ENCODE peak calls at places on chromosome 5, in nine cellular contexts. One of them, this sample, is unnamed.

GRCh38 chr5:126448720-126449119 is 25.5 kb downstream of the GRAMD2B start:
- DNase-seq in activated T-helper 1 cell treated with Interleukin-2 at 50 U/mL for 16 hours: no peak
- DNase-seq in CD4-positive, alpha-beta T cell: no peak
- DNase-seq in progenitor cell of endocrine pancreas: no peak
- DNase-seq in RWPE1: no peak
- DNase-seq in cardiac muscle cell: no peak
- DNase-seq in H54: no peak
- DNase-seq in stimulated activated CD4-positive, alpha-beta T cell treated with anti-CD3 and anti-CD28 coated beads, Interleukin-1b, Interleukin-23, amount 100 ng/mL, for 48 hours: no peak
- DNase-seq in iris pigment epithelial cell: no peak
- DNase-seq in this sample: no peak

GRCh38 chr5:107501965-107502691 is 168.6 kb downstream of the EFNA5 start:
- DNase-seq in activated T-helper 1 cell treated with Interleukin-2 at 50 U/mL for 16 hours: no peak
- DNase-seq in CD4-positive, alpha-beta T cell: no peak
- DNase-seq in progenitor cell of endocrine pancreas: no peak
- DNase-seq in RWPE1: peak; percentile 29
- DNase-seq in cardiac muscle cell: peak; percentile 59
- DNase-seq in H54: peak; percentile 42
- DNase-seq in stimulated activated CD4-positive, alpha-beta T cell treated with anti-CD3 and anti-CD28 coated beads, Interleukin-1b, Interleukin-23, amount 100 ng/mL, for 48 hours: no peak
- DNase-seq in iris pigment epithelial cell: peak; percentile 76
- DNase-seq in this sample: no peak

GRCh38 chr5:53942724-53943123 is 367.6 kb downstream of the ARL15 start:
- DNase-seq in activated T-helper 1 cell treated with Interleukin-2 at 50 U/mL for 16 hours: no peak
- DNase-seq in CD4-positive, alpha-beta T cell: no peak
- DNase-seq in progenitor cell of endocrine pancreas: no peak
- DNase-seq in RWPE1: peak; percentile 81
- DNase-seq in cardiac muscle cell: peak; percentile 95
- DNase-seq in H54: no peak
- DNase-seq in stimulated activated CD4-positive, alpha-beta T cell treated with anti-CD3 and anti-CD28 coated beads, Interleukin-1b, Interleukin-23, amount 100 ng/mL, for 48 hours: no peak
- DNase-seq in iris pigment epithelial cell: peak; percentile 88
- DNase-seq in this sample: no peak

GRCh38 chr5:52740007-52740406 is 47.7 kb upstream of the ITGA1 start:
- DNase-seq in activated T-helper 1 cell treated with Interleukin-2 at 50 U/mL for 16 hours: no peak
- DNase-seq in CD4-positive, alpha-beta T cell: no peak
- DNase-seq in progenitor cell of endocrine pancreas: no peak
- DNase-seq in RWPE1: no peak
- DNase-seq in cardiac muscle cell: no peak
- DNase-seq in H54: no peak
- DNase-seq in stimulated activated CD4-positive, alpha-beta T cell treated with anti-CD3 and anti-CD28 coated beads, Interleukin-1b, Interleukin-23, amount 100 ng/mL, for 48 hours: no peak
- DNase-seq in iris pigment epithelial cell: no peak
- DNase-seq in this sample: no peak

GRCh38 chr5:126624534-126624933 is 23.8 kb downstream of the PHAX start:
- DNase-seq in activated T-helper 1 cell treated with Interleukin-2 at 50 U/mL for 16 hours: no peak
- DNase-seq in CD4-positive, alpha-beta T cell: no peak
- DNase-seq in progenitor cell of endocrine pancreas: no peak
- DNase-seq in RWPE1: peak; percentile 41
- DNase-seq in cardiac muscle cell: peak; percentile 77
- DNase-seq in H54: peak; percentile 54
- DNase-seq in stimulated activated CD4-positive, alpha-beta T cell treated with anti-CD3 and anti-CD28 coated beads, Interleukin-1b, Interleukin-23, amount 100 ng/mL, for 48 hours: peak; percentile 19
- DNase-seq in iris pigment epithelial cell: peak; percentile 95
- DNase-seq in this sample: no peak

GRCh38 chr5:97009212-97009898 is 73.5 kb downstream of the LNPEP start:
- DNase-seq in activated T-helper 1 cell treated with Interleukin-2 at 50 U/mL for 16 hours: no peak
- DNase-seq in CD4-positive, alpha-beta T cell: no peak
- DNase-seq in progenitor cell of endocrine pancreas: no peak
- DNase-seq in RWPE1: no peak
- DNase-seq in cardiac muscle cell: peak; percentile 52
- DNase-seq in H54: no peak
- DNase-seq in stimulated activated CD4-positive, alpha-beta T cell treated with anti-CD3 and anti-CD28 coated beads, Interleukin-1b, Interleukin-23, amount 100 ng/mL, for 48 hours: no peak
- DNase-seq in iris pigment epithelial cell: peak; percentile 60
- DNase-seq in this sample: peak; percentile 60

GRCh38 chr5:150394103-150394502 is 18.6 kb downstream of the CD74 start:
- DNase-seq in activated T-helper 1 cell treated with Interleukin-2 at 50 U/mL for 16 hours: no peak
- DNase-seq in CD4-positive, alpha-beta T cell: no peak
- DNase-seq in progenitor cell of endocrine pancreas: no peak
- DNase-seq in RWPE1: no peak
- DNase-seq in cardiac muscle cell: no peak
- DNase-seq in H54: no peak
- DNase-seq in stimulated activated CD4-positive, alpha-beta T cell treated with anti-CD3 and anti-CD28 coated beads, Interleukin-1b, Interleukin-23, amount 100 ng/mL, for 48 hours: no peak
- DNase-seq in iris pigment epithelial cell: peak; percentile 58
- DNase-seq in this sample: no peak

GRCh38 chr5:1315018-1315708 is 20.3 kb upstream of the TERT start:
- DNase-seq in activated T-helper 1 cell treated with Interleukin-2 at 50 U/mL for 16 hours: no peak
- DNase-seq in CD4-positive, alpha-beta T cell: no peak
- DNase-seq in progenitor cell of endocrine pancreas: no peak
- DNase-seq in RWPE1: no peak
- DNase-seq in cardiac muscle cell: no peak
- DNase-seq in H54: no peak
- DNase-seq in stimulated activated CD4-positive, alpha-beta T cell treated with anti-CD3 and anti-CD28 coated beads, Interleukin-1b, Interleukin-23, amount 100 ng/mL, for 48 hours: no peak
- DNase-seq in iris pigment epithelial cell: no peak
- DNase-seq in this sample: no peak

GRCh38 chr5:101461455-101461854 is 558.4 kb upstream of the ST8SIA4 start:
- DNase-seq in activated T-helper 1 cell treated with Interleukin-2 at 50 U/mL for 16 hours: no peak
- DNase-seq in CD4-positive, alpha-beta T cell: no peak
- DNase-seq in progenitor cell of endocrine pancreas: no peak
- DNase-seq in RWPE1: no peak
- DNase-seq in cardiac muscle cell: no peak
- DNase-seq in H54: no peak
- DNase-seq in stimulated activated CD4-positive, alpha-beta T cell treated with anti-CD3 and anti-CD28 coated beads, Interleukin-1b, Interleukin-23, amount 100 ng/mL, for 48 hours: no peak
- DNase-seq in iris pigment epithelial cell: no peak
- DNase-seq in this sample: no peak